ENCODE peak calls at places on chromosomes 12 and 14, in five cellular contexts. One of them, this sample, is unnamed.

GRCh38 chr14:72518809-72519377 is 375.0 kb downstream of the DPF3 start:
- DNase-seq in H1: no peak
- DNase-seq in K562: peak
- DNase-seq in GM12878: peak
- DNase-seq in HepG2: no peak
- DNase-seq in this sample: no peak

GRCh38 chr12:125528300-125528699 is 463.1 kb downstream of the AACS start:
- DNase-seq in HepG2: no peak
- DNase-seq in GM12878: no peak
- DNase-seq in K562: no peak
- DNase-seq in H1: no peak
- DNase-seq in this sample: no peak

GRCh38 chr14:103151270-103151933 is 28.1 kb downstream of the TNFAIP2 start:
- DNase-seq in GM12878: no peak
- DNase-seq in H1: no peak
- DNase-seq in K562: no peak
- DNase-seq in HepG2: no peak
- DNase-seq in this sample: no peak

GRCh38 chr12:94762259-94762942 is 112.0 kb upstream of the TMCC3 start:
- DNase-seq in GM12878: peak
- DNase-seq in HepG2: no peak
- DNase-seq in K562: no peak
- DNase-seq in H1: no peak
- DNase-seq in this sample: no peak

GRCh38 chr14:101405171-101405883 is 156.0 kb upstream of the DIO3 start:
- DNase-seq in K562: no peak
- DNase-seq in GM12878: no peak
- DNase-seq in HepG2: no peak
- DNase-seq in H1: no peak
- DNase-seq in this sample: no peak

GRCh38 chr12:4172999-4173398 is 100.6 kb upstream of the CCND2 start:
- DNase-seq in K562: no peak
- DNase-seq in HepG2: no peak
- DNase-seq in H1: no peak
- DNase-seq in GM12878: no peak
- DNase-seq in this sample: no peak

GRCh38 chr14:104550340-104550848 is 29.2 kb upstream of the C14orf180 start:
- DNase-seq in HepG2: no peak
- DNase-seq in K562: no peak
- DNase-seq in GM12878: no peak
- DNase-seq in H1: no peak
- DNase-seq in this sample: no peak

GRCh38 chr14:65439117-65439516 is 26.6 kb downstream of the FUT8 start:
- DNase-seq in HepG2: no peak
- DNase-seq in H1: no peak
- DNase-seq in GM12878: no peak
- DNase-seq in K562: no peak
- DNase-seq in this sample: no peak

GRCh38 chr12:32399045-32399372 is 349 bp upstream of the FGD4 start:
- DNase-seq in GM12878: no peak
- DNase-seq in K562: peak
- DNase-seq in H1: no peak
- DNase-seq in HepG2: no peak
- DNase-seq in this sample: no peak

GRCh38 chr12:117732761-117733160 is 236.0 kb downstream of the KSR2 start:
- DNase-seq in GM12878: no peak
- DNase-seq in HepG2: no peak
- DNase-seq in K562: no peak
- DNase-seq in H1: no peak
- DNase-seq in this sample: no peak

GRCh38 chr12:111893287-111893686 is 51.3 kb downstream of the MAPKAPK5 start:
- DNase-seq in H1: no peak
- DNase-seq in GM12878: no peak
- DNase-seq in K562: no peak
- DNase-seq in HepG2: no peak
- DNase-seq in this sample: no peak
- TF ChIP-seq SP1 in H1: no peak
- TF ChIP-seq SP1 in GM12878: no peak
- TF ChIP-seq SP1 in K562: no peak
- TF ChIP-seq SP1 in HepG2: no peak
- TF ChIP-seq SP1 in this sample: no peak

DNA sequence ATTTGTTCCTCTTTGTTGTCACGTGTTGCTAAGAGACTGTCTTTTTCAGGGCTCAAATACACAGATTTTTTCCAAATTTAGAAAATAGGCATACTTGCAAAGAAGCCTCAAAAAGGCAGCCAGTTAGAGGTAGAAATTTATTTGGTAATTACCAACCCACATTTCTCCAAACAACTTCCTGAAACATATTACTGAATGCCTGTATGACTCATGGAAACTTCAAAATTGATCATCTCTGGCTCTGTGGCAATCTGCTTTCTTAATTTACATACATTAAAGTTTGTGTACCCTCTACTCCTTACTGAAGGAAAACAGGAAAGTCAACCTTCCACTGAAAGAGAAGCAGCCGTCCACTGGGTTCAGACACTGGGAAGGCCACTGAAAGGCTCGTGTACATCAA is 36.4 kb downstream of the PPM1H start:
- DNase-seq in GM12878: no peak
- DNase-seq in K562: no peak
- DNase-seq in HepG2: no peak
- DNase-seq in H1: no peak
- DNase-seq in this sample: no peak
- TF ChIP-seq CTCF in GM12878: no peak
- TF ChIP-seq CTCF in K562: no peak
- TF ChIP-seq CTCF in HepG2: no peak
- TF ChIP-seq CTCF in H1: no peak
- TF ChIP-seq CTCF in this sample: no peak

GRCh38 chr14:21455912-21456667 is at the start of gene CHD8:
- DNase-seq in H1: peak
- DNase-seq in HepG2: peak
- DNase-seq in GM12878: peak
- DNase-seq in K562: peak
- DNase-seq in this sample: peak
- TF ChIP-seq POLR2A in H1: peak
- TF ChIP-seq POLR2A in HepG2: peak
- TF ChIP-seq POLR2A in GM12878: peak
- TF ChIP-seq POLR2A in K562: peak
- TF ChIP-seq POLR2A in this sample: peak

GRCh38 chr12:42291680-42292079 is 34.2 kb downstream of the ZCRB1 start:
- DNase-seq in HepG2: no peak
- DNase-seq in GM12878: no peak
- DNase-seq in H1: no peak
- DNase-seq in K562: no peak
- DNase-seq in this sample: no peak
- TF ChIP-seq SP1 in HepG2: no peak
- TF ChIP-seq SP1 in GM12878: no peak
- TF ChIP-seq SP1 in H1: no peak
- TF ChIP-seq SP1 in K562: no peak
- TF ChIP-seq SP1 in this sample: no peak

DNA sequence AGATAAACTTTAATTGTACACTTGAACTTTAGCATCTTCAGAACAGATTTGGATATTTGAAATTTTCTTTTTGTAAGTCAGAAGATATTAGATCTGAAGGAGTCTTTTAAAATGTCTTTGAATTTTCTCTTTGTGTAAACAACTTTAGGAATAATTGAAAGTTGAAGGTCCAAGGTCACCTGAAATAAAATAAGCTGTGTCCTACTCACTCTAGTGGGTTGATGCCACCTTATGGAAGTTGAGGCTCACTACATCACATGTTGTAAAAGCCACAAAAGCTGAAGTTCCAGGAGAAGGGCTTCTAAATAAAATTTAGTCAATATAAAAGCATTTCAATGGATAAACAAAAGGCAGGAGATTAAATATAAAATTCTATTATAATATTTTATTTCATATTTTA is 122.0 kb upstream of the ATXN7L3B start:
- DNase-seq in GM12878: no peak
- DNase-seq in HepG2: peak
- DNase-seq in K562: peak
- DNase-seq in H1: no peak
- DNase-seq in this sample: peak
- TF ChIP-seq CTCF in GM12878: peak
- TF ChIP-seq CTCF in HepG2: peak
- TF ChIP-seq CTCF in K562: peak
- TF ChIP-seq CTCF in H1: peak
- TF ChIP-seq CTCF in this sample: peak

GRCh38 chr12:103996595-103996994 is 30.9 kb downstream of the TDG start:
- DNase-seq in GM12878: no peak
- DNase-seq in H1: no peak
- DNase-seq in HepG2: no peak
- DNase-seq in K562: no peak
- DNase-seq in this sample: no peak
- TF ChIP-seq POLR2A in GM12878: no peak
- TF ChIP-seq POLR2A in H1: no peak
- TF ChIP-seq POLR2A in HepG2: no peak
- TF ChIP-seq POLR2A in K562: no peak
- TF ChIP-seq POLR2A in this sample: no peak